ENCODE peak calls at places on chromosomes 13 and 19, in seven cellular contexts. A is fibroblast of lung, M is choroid plexus epithelial cell, L is IMR-90, X is adrenal gland, Y is cardiac muscle cell, J is mucosa of descending colon. C is an unnamed sample.

GRCh38 chr13:66805657-66806056 is 424.5 kb downstream of the PCDH9 start:
- DNase-seq in J (no peak), L (peak), M (peak), A (peak), X (peak), Y (no peak), C (no peak)

GRCh38 chr19:41997121-41997850 is 3.3 kb upstream of the ATP1A3 start:
- DNase-seq in Y (peak), L (peak), M (peak), A (peak), J (peak), X (peak), C (no peak)

GRCh38 chr13:97982286-97982685 is 28.8 kb downstream of the IPO5 start:
- DNase-seq in X (no peak), A (peak), J (no peak), L (peak), Y (no peak), M (no peak), C (no peak)

GRCh38 chr13:72565893-72566292 is 161.5 kb downstream of the MZT1 start:
- DNase-seq in Y (peak), X (no peak), A (no peak), M (peak), L (peak), J (no peak), C (no peak)

GRCh38 chr13:53422415-53422814 is 393.8 kb downstream of the OLFM4 start:
- DNase-seq in X (no peak), Y (no peak), M (no peak), J (no peak), A (no peak), L (no peak), C (no peak)

GRCh38 chr13:27362064-27362751 is 62.2 kb upstream of the GTF3A start:
- DNase-seq in Y (peak), A (peak), L (peak), M (peak), J (peak), X (peak), C (no peak)

GRCh38 chr13:50678464-50679162 is 164.9 kb downstream of the DLEU7 start:
- DNase-seq in Y (no peak), X (no peak), M (peak), J (no peak), A (peak), L (peak), C (no peak)

GRCh38 chr13:29428310-29428991 is 167.0 kb downstream of the SLC7A1 start:
- DNase-seq in J (no peak), L (no peak), A (peak), X (no peak), M (peak), Y (peak), C (no peak)

GRCh38 chr13:25778302-25778701 is 273.5 kb downstream of the SHISA2 start:
- DNase-seq in L (no peak), J (no peak), M (no peak), Y (no peak), A (no peak), X (no peak), C (no peak)

GRCh38 chr13:98089826-98090225 is 53.1 kb upstream of the FARP1 start:
- DNase-seq in Y (no peak), L (peak), J (no peak), M (peak), A (peak), X (no peak), C (no peak)

GRCh38 chr19:50500060-50500752 is 10.8 kb downstream of the JOSD2 start:
- DNase-seq in M (no peak), J (no peak), A (no peak), X (no peak), Y (peak), L (no peak), C (no peak)
- TF ChIP-seq CTCF in M (peak), J (no peak), A (peak), X (no peak), Y (peak), L (peak), C (peak)

GRCh38 chr19:49064029-49064629 is 489 bp downstream of the NTF4 start:
- DNase-seq in A (no peak), J (no peak), X (no peak), M (no peak), Y (peak), L (no peak), C (no peak)
- H3K4me3 ChIP-seq in A (no peak), J (no peak), X (no peak), M (no peak), Y (peak), L (no peak), C (no peak)

GRCh38 chr13:42836930-42837329 is 55.5 kb downstream of the FAM216B start:
- DNase-seq in L (peak), M (peak), J (no peak), A (peak), X (peak), Y (peak), C (peak)
- TF ChIP-seq CTCF in L (peak), M (peak), J (no peak), A (peak), X (peak), Y (peak), C (peak)

DNA sequence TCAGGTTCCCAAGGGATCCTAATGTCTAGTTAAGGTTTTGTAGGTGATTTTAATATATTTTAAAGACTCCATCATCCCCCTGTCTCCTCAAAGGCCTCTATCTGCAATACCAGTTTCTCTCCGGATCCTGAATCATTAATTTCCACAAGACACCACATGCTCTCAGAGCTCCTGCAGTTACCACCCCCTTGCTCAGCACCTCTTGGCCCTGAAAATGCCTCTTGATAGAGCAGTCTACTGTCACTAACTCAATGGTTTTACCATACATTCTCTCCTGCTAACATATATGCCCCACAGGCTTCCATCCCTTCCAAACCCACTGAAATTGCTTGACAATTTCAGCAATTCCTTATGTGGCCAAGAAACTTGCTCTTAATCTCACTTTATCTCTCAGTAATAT is 1.9 kb upstream of the PEG3 start:
- DNase-seq in X (no peak), Y (no peak), L (no peak), J (no peak), M (no peak), A (no peak), C (no peak)
- H3K4me3 ChIP-seq in X (no peak), Y (no peak), L (no peak), J (no peak), M (no peak), A (no peak), C (no peak)

GRCh38 chr19:33530261-33530660 is 8.7 kb upstream of the PEPD start:
- DNase-seq in L (no peak), J (no peak), Y (no peak), X (no peak), M (no peak), A (no peak), C (no peak)
- TF ChIP-seq CTCF in L (no peak), J (no peak), Y (no peak), X (no peak), M (no peak), A (no peak), C (no peak)

GRCh38 chr13:91017031-91017668 is 330.3 kb upstream of the MIR17HG start:
- DNase-seq in M (peak), A (peak), J (no peak), X (peak), L (peak), Y (peak), C (no peak)

GRCh38 chr13:91014696-91015095 is 332.8 kb upstream of the MIR17HG start:
- DNase-seq in Y (no peak), X (no peak), L (no peak), J (no peak), A (no peak), M (peak), C (no peak)

GRCh38 chr13:91020635-91021034 is 326.9 kb upstream of the MIR17HG start:
- DNase-seq in L (no peak), X (no peak), Y (no peak), A (no peak), M (no peak), J (no peak), C (no peak)

DNA sequence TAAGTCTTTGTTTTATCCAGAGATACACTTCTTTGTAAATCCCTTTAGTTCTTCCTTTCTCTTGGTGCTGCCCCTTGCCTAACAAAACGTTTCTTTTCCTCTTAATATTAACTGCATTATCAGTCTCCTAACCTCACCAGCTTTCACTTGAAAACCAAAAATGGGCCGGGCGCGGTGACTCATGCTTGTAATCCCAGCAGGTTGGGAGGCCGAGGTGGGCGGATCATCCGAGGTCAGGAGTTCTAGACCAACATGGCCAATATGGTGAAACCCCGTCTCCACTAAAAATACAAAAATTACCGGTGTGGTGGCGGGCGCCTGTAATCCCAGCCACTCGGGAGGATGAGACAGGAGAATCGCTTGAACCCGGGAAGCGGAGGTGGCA is 329.8 kb upstream of the MIR17HG start:
- DNase-seq in L (no peak), A (peak), J (no peak), M (no peak), Y (no peak), X (no peak), C (no peak)
- H3K4me3 ChIP-seq in L (no peak), A (no peak), J (no peak), M (no peak), Y (no peak), X (no peak), C (peak)

GRCh38 chr13:95704510-95704909 is 27.6 kb downstream of the DNAJC3 start:
- DNase-seq in M (no peak), A (no peak), X (no peak), L (no peak), J (no peak), Y (no peak), C (no peak)
- TF ChIP-seq CTCF in M (peak), A (peak), X (no peak), L (no peak), J (no peak), Y (peak), C (peak)